ENCODE peak calls at places on chromosome 2, in eight cellular contexts. One of them, this sample, is unnamed.

GRCh38 chr2:63099032-63099431 is 48.4 kb downstream of the OTX1 start:
- DNase-seq in germinal center: no peak
- DNase-seq in cardiac muscle cell: no peak
- DNase-seq in KBM-7: no peak
- DNase-seq in NCI-H226: no peak
- DNase-seq in C1 segment of cervical spinal cord: no peak
- DNase-seq in endodermal cell: no peak
- DNase-seq in H7: no peak
- DNase-seq in this sample: no peak

GRCh38 chr2:17541514-17541950 is 1.0 kb downstream of the VSNL1 start:
- DNase-seq in endodermal cell: no peak
- DNase-seq in germinal center: no peak
- DNase-seq in NCI-H226: no peak
- DNase-seq in H7: no peak
- DNase-seq in C1 segment of cervical spinal cord: no peak
- DNase-seq in cardiac muscle cell: no peak
- DNase-seq in KBM-7: no peak
- DNase-seq in this sample: no peak

GRCh38 chr2:216034065-216034464 is 20.7 kb upstream of the MREG start:
- DNase-seq in endodermal cell: peak; percentile 95
- DNase-seq in KBM-7: peak; percentile 78
- DNase-seq in C1 segment of cervical spinal cord: no peak
- DNase-seq in H7: peak; percentile 71
- DNase-seq in cardiac muscle cell: peak; percentile 65
- DNase-seq in germinal center: peak; percentile 80
- DNase-seq in NCI-H226: no peak
- DNase-seq in this sample: peak; percentile 88

GRCh38 chr2:10286216-10287037 is 16.3 kb upstream of the HPCAL1 start:
- DNase-seq in C1 segment of cervical spinal cord: no peak
- DNase-seq in KBM-7: no peak
- DNase-seq in cardiac muscle cell: no peak
- DNase-seq in endodermal cell: no peak
- DNase-seq in germinal center: no peak
- DNase-seq in H7: peak; percentile 60
- DNase-seq in NCI-H226: no peak
- DNase-seq in this sample: no peak

GRCh38 chr2:65465124-65465523 is 32.7 kb upstream of the SPRED2 start:
- DNase-seq in germinal center: no peak
- DNase-seq in KBM-7: no peak
- DNase-seq in cardiac muscle cell: no peak
- DNase-seq in endodermal cell: no peak
- DNase-seq in C1 segment of cervical spinal cord: no peak
- DNase-seq in H7: no peak
- DNase-seq in NCI-H226: no peak
- DNase-seq in this sample: no peak

GRCh38 chr2:70897977-70898226 is 37.8 kb upstream of the ATP6V1B1 start:
- DNase-seq in C1 segment of cervical spinal cord: no peak
- DNase-seq in germinal center: no peak
- DNase-seq in H7: peak; percentile 28
- DNase-seq in KBM-7: no peak
- DNase-seq in NCI-H226: no peak
- DNase-seq in endodermal cell: no peak
- DNase-seq in cardiac muscle cell: no peak
- DNase-seq in this sample: no peak

GRCh38 chr2:239881561-239882320 is 143.4 kb downstream of the NDUFA10 start:
- DNase-seq in NCI-H226: no peak
- DNase-seq in cardiac muscle cell: no peak
- DNase-seq in germinal center: no peak
- DNase-seq in C1 segment of cervical spinal cord: no peak
- DNase-seq in endodermal cell: no peak
- DNase-seq in H7: no peak
- DNase-seq in KBM-7: no peak
- DNase-seq in this sample: peak; percentile 14

GRCh38 chr2:205800257-205800656 is 118.0 kb downstream of the NRP2 start:
- DNase-seq in cardiac muscle cell: no peak
- DNase-seq in H7: no peak
- DNase-seq in endodermal cell: no peak
- DNase-seq in germinal center: no peak
- DNase-seq in NCI-H226: no peak
- DNase-seq in KBM-7: no peak
- DNase-seq in C1 segment of cervical spinal cord: no peak
- DNase-seq in this sample: no peak

GRCh38 chr2:41870948-41871522 is 176.8 kb upstream of the PKDCC start:
- DNase-seq in NCI-H226: no peak
- DNase-seq in cardiac muscle cell: peak; percentile 54
- DNase-seq in KBM-7: no peak
- DNase-seq in germinal center: no peak
- DNase-seq in H7: peak; percentile 72
- DNase-seq in C1 segment of cervical spinal cord: no peak
- DNase-seq in endodermal cell: peak; percentile 85
- DNase-seq in this sample: no peak

GRCh38 chr2:23324281-23324680 is 60.7 kb upstream of the KLHL29 start:
- DNase-seq in H7: no peak
- DNase-seq in endodermal cell: peak; percentile 15
- DNase-seq in KBM-7: no peak
- DNase-seq in C1 segment of cervical spinal cord: no peak
- DNase-seq in cardiac muscle cell: no peak
- DNase-seq in germinal center: no peak
- DNase-seq in NCI-H226: no peak
- DNase-seq in this sample: no peak

GRCh38 chr2:165401285-165401852 is 68.1 kb upstream of the CSRNP3 start:
- DNase-seq in KBM-7: peak; percentile 56
- DNase-seq in endodermal cell: no peak
- DNase-seq in germinal center: peak; percentile 7
- DNase-seq in cardiac muscle cell: peak; percentile 81
- DNase-seq in C1 segment of cervical spinal cord: no peak
- DNase-seq in H7: no peak
- DNase-seq in NCI-H226: no peak
- DNase-seq in this sample: peak; percentile 42

GRCh38 chr2:150472122-150472899 is 15.2 kb downstream of the RND3 start:
- DNase-seq in germinal center: no peak
- DNase-seq in NCI-H226: peak; percentile 88
- DNase-seq in cardiac muscle cell: no peak
- DNase-seq in C1 segment of cervical spinal cord: no peak
- DNase-seq in H7: no peak
- DNase-seq in endodermal cell: no peak
- DNase-seq in KBM-7: no peak
- DNase-seq in this sample: no peak

GRCh38 chr2:113910967-113911678 is 21.2 kb downstream of the ACTR3 start:
- DNase-seq in H7: no peak
- DNase-seq in cardiac muscle cell: no peak
- DNase-seq in germinal center: no peak
- DNase-seq in C1 segment of cervical spinal cord: no peak
- DNase-seq in endodermal cell: no peak
- DNase-seq in KBM-7: no peak
- DNase-seq in NCI-H226: no peak
- DNase-seq in this sample: no peak

GRCh38 chr2:241999184-241999583 is 129.7 kb downstream of the RTP5 start:
- DNase-seq in C1 segment of cervical spinal cord: no peak
- DNase-seq in KBM-7: no peak
- DNase-seq in cardiac muscle cell: no peak
- DNase-seq in germinal center: no peak
- DNase-seq in endodermal cell: no peak
- DNase-seq in NCI-H226: no peak
- DNase-seq in H7: no peak
- DNase-seq in this sample: no peak

GRCh38 chr2:218980800-218981389 is 4.1 kb downstream of the FEV start:
- DNase-seq in H7: peak; percentile 59
- DNase-seq in cardiac muscle cell: no peak
- DNase-seq in C1 segment of cervical spinal cord: no peak
- DNase-seq in NCI-H226: no peak
- DNase-seq in germinal center: no peak
- DNase-seq in KBM-7: no peak
- DNase-seq in endodermal cell: peak; percentile 66
- DNase-seq in this sample: no peak

GRCh38 chr2:233084488-233084887 is 24.3 kb downstream of the INPP5D start:
- DNase-seq in H7: no peak
- DNase-seq in cardiac muscle cell: no peak
- DNase-seq in germinal center: no peak
- DNase-seq in KBM-7: peak; percentile 96
- DNase-seq in C1 segment of cervical spinal cord: peak; percentile 24
- DNase-seq in endodermal cell: no peak
- DNase-seq in NCI-H226: no peak
- DNase-seq in this sample: peak; percentile 46

GRCh38 chr2:191190439-191190838 is 39.6 kb upstream of the STAT4 start:
- DNase-seq in cardiac muscle cell: no peak
- DNase-seq in germinal center: no peak
- DNase-seq in NCI-H226: no peak
- DNase-seq in KBM-7: no peak
- DNase-seq in H7: no peak
- DNase-seq in C1 segment of cervical spinal cord: no peak
- DNase-seq in endodermal cell: no peak
- DNase-seq in this sample: no peak

GRCh38 chr2:121234791-121235190 is 50.2 kb downstream of the TFCP2L1 start:
- DNase-seq in cardiac muscle cell: no peak
- DNase-seq in germinal center: no peak
- DNase-seq in KBM-7: no peak
- DNase-seq in C1 segment of cervical spinal cord: no peak
- DNase-seq in endodermal cell: no peak
- DNase-seq in H7: no peak
- DNase-seq in NCI-H226: no peak
- DNase-seq in this sample: no peak

GRCh38 chr2:146412625-146413024 is 1432.2 kb upstream of the ACVR2A start:
- DNase-seq in C1 segment of cervical spinal cord: no peak
- DNase-seq in H7: peak; percentile 49
- DNase-seq in KBM-7: peak; percentile 35
- DNase-seq in cardiac muscle cell: no peak
- DNase-seq in NCI-H226: no peak
- DNase-seq in germinal center: no peak
- DNase-seq in endodermal cell: peak; percentile 72
- DNase-seq in this sample: peak; percentile 65

GRCh38 chr2:102520009-102520408 is 47.0 kb downstream of the SLC9A4 start:
- DNase-seq in germinal center: peak; percentile 23
- DNase-seq in KBM-7: peak; percentile 37
- DNase-seq in NCI-H226: no peak
- DNase-seq in cardiac muscle cell: peak; percentile 51
- DNase-seq in C1 segment of cervical spinal cord: no peak
- DNase-seq in endodermal cell: peak; percentile 66
- DNase-seq in H7: peak; percentile 56
- DNase-seq in this sample: peak; percentile 54

GRCh38 chr2:163601377-163601776 is 134.4 kb downstream of the FIGN start:
- DNase-seq in endodermal cell: peak; percentile 58
- DNase-seq in C1 segment of cervical spinal cord: no peak
- DNase-seq in KBM-7: no peak
- DNase-seq in H7: no peak
- DNase-seq in cardiac muscle cell: no peak
- DNase-seq in germinal center: no peak
- DNase-seq in NCI-H226: no peak
- DNase-seq in this sample: no peak

GRCh38 chr2:98759827-98760625 is 29.1 kb upstream of the MGAT4A start:
- DNase-seq in KBM-7: peak; percentile 10
- DNase-seq in C1 segment of cervical spinal cord: no peak
- DNase-seq in H7: no peak
- DNase-seq in endodermal cell: no peak
- DNase-seq in germinal center: no peak
- DNase-seq in cardiac muscle cell: no peak
- DNase-seq in NCI-H226: no peak
- DNase-seq in this sample: no peak

GRCh38 chr2:165640232-165640923 is 153.7 kb downstream of the GALNT3 start:
- DNase-seq in germinal center: no peak
- DNase-seq in cardiac muscle cell: peak; percentile 1
- DNase-seq in C1 segment of cervical spinal cord: no peak
- DNase-seq in endodermal cell: no peak
- DNase-seq in H7: no peak
- DNase-seq in NCI-H226: peak; percentile 44
- DNase-seq in KBM-7: no peak
- DNase-seq in this sample: no peak

GRCh38 chr2:43344911-43345373 is 118.5 kb upstream of the ZFP36L2 start:
- DNase-seq in germinal center: no peak
- DNase-seq in endodermal cell: no peak
- DNase-seq in cardiac muscle cell: no peak
- DNase-seq in H7: no peak
- DNase-seq in KBM-7: no peak
- DNase-seq in C1 segment of cervical spinal cord: no peak
- DNase-seq in NCI-H226: no peak
- DNase-seq in this sample: no peak

GRCh38 chr2:109645412-109646184 is 31.4 kb downstream of the SOWAHC start:
- DNase-seq in KBM-7: no peak
- DNase-seq in H7: no peak
- DNase-seq in C1 segment of cervical spinal cord: no peak
- DNase-seq in germinal center: no peak
- DNase-seq in cardiac muscle cell: no peak
- DNase-seq in endodermal cell: peak; percentile 63
- DNase-seq in NCI-H226: no peak
- DNase-seq in this sample: no peak

GRCh38 chr2:44269831-44270230 is 5.4 kb upstream of the SLC3A1 start:
- DNase-seq in NCI-H226: no peak
- DNase-seq in C1 segment of cervical spinal cord: no peak
- DNase-seq in endodermal cell: no peak
- DNase-seq in KBM-7: no peak
- DNase-seq in H7: no peak
- DNase-seq in cardiac muscle cell: no peak
- DNase-seq in germinal center: no peak
- DNase-seq in this sample: peak; percentile 23

GRCh38 chr2:85971369-85971768 is 82.6 kb upstream of the ST3GAL5 start:
- DNase-seq in germinal center: no peak
- DNase-seq in C1 segment of cervical spinal cord: no peak
- DNase-seq in H7: no peak
- DNase-seq in NCI-H226: peak; percentile 28
- DNase-seq in KBM-7: no peak
- DNase-seq in endodermal cell: no peak
- DNase-seq in cardiac muscle cell: no peak
- DNase-seq in this sample: no peak

GRCh38 chr2:85754313-85755095 is 713 bp downstream of the ATOH8 start:
- DNase-seq in cardiac muscle cell: peak; percentile 65
- DNase-seq in NCI-H226: no peak
- DNase-seq in endodermal cell: peak; percentile 89
- DNase-seq in H7: peak; percentile 91
- DNase-seq in germinal center: peak; percentile 59
- DNase-seq in C1 segment of cervical spinal cord: no peak
- DNase-seq in KBM-7: peak; percentile 37
- DNase-seq in this sample: peak; percentile 65

GRCh38 chr2:48900321-48901014 is 144.9 kb upstream of the LHCGR start:
- DNase-seq in germinal center: no peak
- DNase-seq in cardiac muscle cell: no peak
- DNase-seq in H7: no peak
- DNase-seq in KBM-7: no peak
- DNase-seq in endodermal cell: no peak
- DNase-seq in C1 segment of cervical spinal cord: peak; percentile 31
- DNase-seq in NCI-H226: no peak
- DNase-seq in this sample: no peak

This sample was measured in testis.